ENCODE peak calls at places on chromosomes 5 and 9, in eight cellular contexts. Y, I, C, S, R, B, T and K are unnamed samples.
A peak's percentile ranks its signal among the peaks of the same experiment; 100 is the strongest.

GRCh38 chr5:175800656-175801081 is 70.7 kb upstream of the CPLX2 start:
- DNase-seq in S (no peak), R (no peak), T (no peak), C (no peak), Y (peak; percentile 80), I (no peak), B (peak; percentile 37), K (no peak)

GRCh38 chr5:125316913-125317545 is 570.6 kb upstream of the ZNF608 start:
- DNase-seq in C (peak; percentile 8), T (no peak), B (no peak), R (no peak), Y (no peak), I (no peak), S (peak; percentile 56), K (no peak)

GRCh38 chr5:54171645-54172384 is 138.6 kb downstream of the ARL15 start:
- DNase-seq in Y (peak; percentile 32), I (no peak), T (peak; percentile 22), R (no peak), B (no peak), S (no peak), C (no peak), K (no peak)

GRCh38 chr9:36191290-36191645 is 547 bp downstream of the CLTA start:
- DNase-seq in S (no peak), Y (peak; percentile 23), R (no peak), T (no peak), C (peak; percentile 43), B (no peak), I (no peak), K (no peak)

GRCh38 chr5:143882520-143882919 is 70.6 kb downstream of the HMHB1 start:
- DNase-seq in C (no peak), R (no peak), B (no peak), Y (no peak), T (no peak), S (no peak), I (no peak), K (no peak)

GRCh38 chr5:8908055-8908683 is 637.7 kb downstream of the SEMA5A start:
- DNase-seq in Y (peak; percentile 83), T (no peak), B (no peak), S (peak; percentile 4), C (peak; percentile 64), R (no peak), I (no peak), K (no peak)

GRCh38 chr9:13267743-13268142 is 11.7 kb downstream of the MPDZ start:
- DNase-seq in R (no peak), B (peak; percentile 43), Y (peak; percentile 79), S (no peak), I (no peak), T (peak; percentile 83), C (no peak), K (no peak)

GRCh38 chr9:14895806-14896205 is 14.4 kb downstream of the FREM1 start:
- DNase-seq in C (no peak), B (no peak), T (peak; percentile 46), I (no peak), S (no peak), Y (no peak), R (no peak), K (no peak)

GRCh38 chr5:15008476-15008875 is 136.9 kb upstream of the ANKH start:
- DNase-seq in I (peak; percentile 16), Y (peak; percentile 93), T (peak; percentile 97), S (no peak), B (peak; percentile 82), C (no peak), R (peak; percentile 93), K (peak; percentile 98)

GRCh38 chr9:76667521-76667957 is 96.7 kb upstream of the PCA3 start:
- DNase-seq in I (no peak), T (peak; percentile 33), S (no peak), B (peak; percentile 44), Y (peak; percentile 74), C (no peak), R (no peak), K (no peak)

GRCh38 chr5:57696906-57697590 is 214.4 kb upstream of the ACTBL2 start:
- DNase-seq in C (no peak), Y (no peak), I (no peak), S (no peak), B (no peak), R (no peak), T (no peak), K (no peak)

GRCh38 chr9:121075251-121076036 is 689 bp downstream of the CNTRL start:
- DNase-seq in I (no peak), B (no peak), T (peak; percentile 7), C (peak; percentile 28), Y (no peak), S (peak; percentile 29), R (no peak), K (no peak)

GRCh38 chr5:1540831-1541661 is 17.3 kb upstream of the LPCAT1 start:
- DNase-seq in B (no peak), I (no peak), C (no peak), S (no peak), T (no peak), Y (no peak), R (no peak), K (no peak)

GRCh38 chr5:56303511-56303910 is 70.4 kb upstream of the ANKRD55 start:
- DNase-seq in R (no peak), S (no peak), C (no peak), B (no peak), I (no peak), T (no peak), Y (no peak), K (no peak)

GRCh38 chr9:1723616-1724015 is 291.5 kb upstream of the SMARCA2 start:
- DNase-seq in B (no peak), I (no peak), C (no peak), S (no peak), T (no peak), R (no peak), Y (no peak), K (no peak)

GRCh38 chr5:117623042-117623815 is 1048.6 kb upstream of the SEMA6A start:
- DNase-seq in R (no peak), T (peak; percentile 22), I (no peak), C (peak; percentile 8), B (no peak), S (no peak), Y (peak; percentile 14), K (no peak)

GRCh38 chr9:94827584-94828304 is 101.2 kb downstream of the AOPEP start:
- DNase-seq in S (no peak), R (no peak), B (no peak), I (no peak), C (no peak), T (no peak), Y (no peak), K (no peak)

GRCh38 chr9:127184641-127185040 is 62.2 kb upstream of the ANGPTL2 start:
- DNase-seq in Y (no peak), S (no peak), C (no peak), T (no peak), B (no peak), I (no peak), R (no peak), K (peak; percentile 76)

GRCh38 chr5:139696167-139696893 is 48.2 kb downstream of the CXXC5 start:
- DNase-seq in S (no peak), T (no peak), R (no peak), C (no peak), I (no peak), Y (peak; percentile 46), B (no peak), K (no peak)

GRCh38 chr9:127537792-127538191 is 74.3 kb upstream of the STXBP1 start:
- DNase-seq in Y (peak; percentile 36), S (no peak), C (peak; percentile 62), R (no peak), B (no peak), T (no peak), I (no peak), K (no peak)

GRCh38 chr5:103800728-103801127 is 238.1 kb upstream of the NUDT12 start:
- DNase-seq in S (no peak), R (no peak), I (no peak), B (peak; percentile 11), Y (no peak), C (no peak), T (no peak), K (no peak)

GRCh38 chr5:124996023-124996763 is 249.8 kb upstream of the ZNF608 start:
- DNase-seq in T (no peak), B (peak; percentile 32), S (peak; percentile 84), R (no peak), I (no peak), Y (no peak), C (peak; percentile 82), K (no peak)

GRCh38 chr5:132256086-132256782 is 1.3 kb upstream of the PDLIM4 start:
- DNase-seq in I (no peak), T (no peak), B (no peak), C (no peak), Y (no peak), R (no peak), S (no peak), K (no peak)

GRCh38 chr9:19378154-19378553 is 1.9 kb downstream of the RPS6 start:
- DNase-seq in R (no peak), S (no peak), I (no peak), B (no peak), Y (no peak), C (no peak), T (no peak), K (no peak)

GRCh38 chr5:136424835-136425694 is 59.7 kb upstream of the TRPC7 start:
- DNase-seq in C (peak; percentile 90), Y (peak; percentile 59), R (peak; percentile 67), B (peak; percentile 7), T (peak; percentile 59), I (no peak), S (peak; percentile 51), K (peak; percentile 87)

GRCh38 chr5:154058055-154059038 is 19.6 kb downstream of the MFAP3 start:
- DNase-seq in I (no peak), C (no peak), Y (peak; percentile 22), R (no peak), T (peak; percentile 77), S (no peak), B (no peak), K (no peak)

GRCh38 chr5:90802695-90803317 is 244.2 kb downstream of the ADGRV1 start:
- DNase-seq in R (no peak), C (peak; percentile 70), B (no peak), S (peak; percentile 49), Y (peak; percentile 51), I (no peak), T (peak; percentile 59), K (no peak)

GRCh38 chr9:91783411-91783810 is 166.6 kb downstream of the ROR2 start:
- DNase-seq in I (no peak), T (no peak), Y (no peak), C (no peak), B (no peak), R (no peak), S (no peak), K (peak; percentile 37)